ENCODE peak calls at places on chromosomes 12 and 14, in four cellular contexts. Z is HepG2, U is IMR-90, G is K562. P is an unnamed sample.

GRCh38 chr14:83826838-83827237 is 1703.1 kb upstream of the FLRT2 start:
- DNase-seq in U (peak), G (no peak), Z (no peak), P (no peak)

GRCh38 chr14:99755629-99756603 is 37.3 kb upstream of the EML1 start:
- DNase-seq in U (peak), G (peak), Z (peak), P (peak)

GRCh38 chr12:49108958-49109404 is 1.7 kb downstream of the LMBR1L start:
- DNase-seq in U (peak), Z (peak), G (peak), P (no peak)

GRCh38 chr14:61977217-61977616 is 215.0 kb downstream of the SNAPC1 start:
- DNase-seq in G (no peak), Z (no peak), U (peak), P (no peak)

GRCh38 chr12:116104167-116104750 is 173.2 kb downstream of the MED13L start:
- DNase-seq in U (peak), Z (no peak), G (no peak), P (no peak)

GRCh38 chr14:103281496-103282231 is 52.4 kb upstream of the EIF5 start:
- DNase-seq in G (peak), U (peak), Z (peak), P (peak)

GRCh38 chr12:13116259-13116658 is 12.8 kb upstream of the GSG1 start:
- DNase-seq in U (no peak), G (no peak), Z (no peak), P (no peak)

GRCh38 chr12:109763201-109763841 is 49.7 kb downstream of the FAM222A start:
- DNase-seq in G (peak), U (peak), Z (no peak), P (no peak)

GRCh38 chr12:131640436-131640969 is 70.4 kb upstream of the SFSWAP start:
- DNase-seq in Z (no peak), U (no peak), G (no peak), P (no peak)

GRCh38 chr12:114166360-114166759 is 200.2 kb upstream of the RBM19 start:
- DNase-seq in Z (peak), U (peak), G (peak), P (peak)

GRCh38 chr12:115500872-115501271 is 776.6 kb downstream of the MED13L start:
- DNase-seq in G (no peak), U (peak), Z (no peak), P (no peak)

GRCh38 chr12:109541412-109541725 is 31.9 kb downstream of the MMAB start:
- DNase-seq in U (peak), Z (no peak), G (no peak), P (no peak)

GRCh38 chr12:114272071-114272470 is 133.9 kb downstream of the TBX5 start:
- DNase-seq in U (no peak), G (no peak), Z (no peak), P (no peak)

GRCh38 chr14:30681752-30682355 is 59.7 kb downstream of the SCFD1 start:
- DNase-seq in Z (peak), U (peak), G (no peak), P (peak)

GRCh38 chr14:54211562-54212308 is 185.1 kb upstream of the CDKN3 start:
- DNase-seq in G (no peak), Z (no peak), U (peak), P (no peak)

GRCh38 chr14:69720912-69721311 is 46.0 kb upstream of the SRSF5 start:
- DNase-seq in U (no peak), Z (no peak), G (no peak), P (no peak)

GRCh38 chr12:14777271-14777670 is 26.0 kb downstream of the WBP11 start:
- DNase-seq in G (no peak), U (no peak), Z (peak), P (no peak)

GRCh38 chr14:65141523-65141922 is 39.2 kb upstream of the MAX start:
- DNase-seq in G (no peak), U (no peak), Z (no peak), P (no peak)

GRCh38 chr14:76575108-76575507 is 186.2 kb upstream of the VASH1 start:
- DNase-seq in G (no peak), Z (no peak), U (no peak), P (no peak)

GRCh38 chr12:100566887-100567637 is 6.4 kb upstream of the GAS2L3 start:
- DNase-seq in U (peak), Z (no peak), G (no peak), P (no peak)

GRCh38 chr12:24307716-24308335 is 358.4 kb upstream of the SOX5 start:
- DNase-seq in Z (no peak), G (no peak), U (no peak), P (no peak)

GRCh38 chr12:3204143-3204542 is 127.0 kb downstream of the TSPAN9 start:
- DNase-seq in U (no peak), Z (no peak), G (no peak), P (no peak)

GRCh38 chr12:107152331-107152730 is 59.0 kb upstream of the CRY1 start:
- DNase-seq in U (peak), G (no peak), Z (no peak), P (no peak)

GRCh38 chr14:53432378-53432802 is 279.3 kb upstream of the DDHD1 start:
- DNase-seq in Z (peak), G (peak), U (peak), P (peak)

GRCh38 chr12:113735146-113735545 is 231.0 kb downstream of the RBM19 start:
- DNase-seq in U (no peak), G (no peak), Z (no peak), P (no peak)

GRCh38 chr12:7444076-7444475 is at the start of gene CD163L1:
- DNase-seq in G (no peak), U (no peak), Z (no peak), P (no peak)

GRCh38 chr12:78778339-78778738 is 86.2 kb upstream of the SYT1 start:
- DNase-seq in G (no peak), U (no peak), Z (no peak), P (no peak)

GRCh38 chr14:68396411-68396930 is 396.4 kb downstream of the ZFP36L1 start:
- DNase-seq in G (no peak), U (no peak), Z (no peak), P (no peak)

GRCh38 chr12:80936353-80936641 is 1.4 kb downstream of the LIN7A start:
- DNase-seq in G (no peak), U (no peak), Z (no peak), P (no peak)

GRCh38 chr12:130508847-130509246 is 171.2 kb downstream of the PIWIL1 start:
- DNase-seq in U (no peak), G (no peak), Z (no peak), P (no peak)

DNA sequence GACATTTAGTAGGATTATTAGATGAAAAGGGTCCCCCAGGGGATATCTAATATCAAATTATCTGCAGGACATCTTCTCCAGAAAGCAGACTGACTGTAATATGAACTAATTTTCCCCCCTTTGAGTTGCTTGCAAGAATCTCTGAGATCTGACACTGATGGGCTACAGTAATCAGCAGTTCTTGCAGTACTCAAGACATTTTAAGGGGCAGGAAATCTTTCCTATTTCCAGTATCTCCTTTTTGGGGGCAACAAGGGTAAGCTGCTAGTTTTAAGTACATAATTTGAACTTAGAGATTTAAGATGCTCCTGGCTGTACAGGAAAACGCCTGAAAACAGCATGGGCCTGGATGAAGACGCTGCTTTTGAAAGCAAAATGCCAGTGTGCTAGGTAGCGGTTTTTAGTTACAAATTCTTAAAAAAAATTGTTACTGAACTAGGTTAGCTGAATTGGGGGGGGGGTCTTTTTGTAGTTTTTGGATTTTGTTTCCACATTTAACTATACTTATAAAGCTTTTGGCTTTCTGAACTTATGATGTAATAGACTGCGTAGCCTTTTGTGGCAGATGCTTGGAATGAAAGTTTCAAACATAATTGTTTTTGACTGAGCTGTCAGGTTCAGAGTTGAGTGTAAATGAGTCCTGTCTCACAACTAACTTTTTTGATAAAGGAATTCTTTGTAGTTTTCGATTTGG is 2.3 kb downstream of the FRMD6 start:
- DNase-seq in U (peak), Z (no peak), G (no peak), P (no peak)
- TF ChIP-seq BHLHE40 in U (no peak), Z (no peak), G (no peak), P (no peak)

DNA sequence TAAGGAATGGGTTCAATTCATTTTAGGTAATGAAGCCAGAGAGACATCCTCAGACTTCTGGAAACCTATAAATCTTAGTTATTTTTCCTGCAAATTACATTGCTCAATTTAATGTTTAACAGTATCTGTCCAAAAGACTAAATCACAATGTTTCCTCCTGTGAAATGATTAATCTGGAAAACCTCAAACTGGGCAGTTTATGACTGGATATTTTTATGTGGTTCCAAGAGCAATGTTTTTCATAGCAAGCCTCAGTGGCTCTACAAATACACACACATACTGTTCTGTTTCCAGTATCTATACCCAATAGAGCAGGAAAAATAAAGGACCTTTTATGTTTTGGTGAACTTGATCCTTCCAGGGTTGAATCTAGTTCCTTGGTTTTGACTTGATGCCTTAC is 9.2 kb downstream of the NID2 start:
- DNase-seq in U (no peak), G (no peak), Z (no peak), P (no peak)
- TF ChIP-seq MAFK in U (no peak), G (no peak), Z (no peak), P (no peak)

DNA sequence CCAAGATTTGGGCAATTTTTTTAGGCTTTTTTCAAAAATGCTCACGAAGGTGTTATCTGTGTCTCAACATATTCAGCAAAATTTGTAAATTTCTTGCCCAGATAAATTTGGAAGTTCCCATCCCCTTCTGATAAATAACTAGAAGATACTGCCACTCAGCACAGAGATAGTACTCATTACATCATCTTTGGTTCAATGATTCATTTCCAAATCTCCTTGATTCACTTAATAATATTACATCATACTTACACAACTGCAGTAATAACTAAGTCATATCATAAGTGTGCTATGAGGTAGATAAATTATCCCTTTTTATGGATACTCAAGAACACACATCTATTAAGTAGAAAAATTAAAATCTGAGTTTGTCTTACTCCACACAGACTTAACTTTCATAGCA is 89.4 kb downstream of the RPAP3 start:
- DNase-seq in Z (no peak), G (no peak), U (no peak), P (no peak)
- TF ChIP-seq BHLHE40 in Z (no peak), G (no peak), U (no peak), P (no peak)

DNA sequence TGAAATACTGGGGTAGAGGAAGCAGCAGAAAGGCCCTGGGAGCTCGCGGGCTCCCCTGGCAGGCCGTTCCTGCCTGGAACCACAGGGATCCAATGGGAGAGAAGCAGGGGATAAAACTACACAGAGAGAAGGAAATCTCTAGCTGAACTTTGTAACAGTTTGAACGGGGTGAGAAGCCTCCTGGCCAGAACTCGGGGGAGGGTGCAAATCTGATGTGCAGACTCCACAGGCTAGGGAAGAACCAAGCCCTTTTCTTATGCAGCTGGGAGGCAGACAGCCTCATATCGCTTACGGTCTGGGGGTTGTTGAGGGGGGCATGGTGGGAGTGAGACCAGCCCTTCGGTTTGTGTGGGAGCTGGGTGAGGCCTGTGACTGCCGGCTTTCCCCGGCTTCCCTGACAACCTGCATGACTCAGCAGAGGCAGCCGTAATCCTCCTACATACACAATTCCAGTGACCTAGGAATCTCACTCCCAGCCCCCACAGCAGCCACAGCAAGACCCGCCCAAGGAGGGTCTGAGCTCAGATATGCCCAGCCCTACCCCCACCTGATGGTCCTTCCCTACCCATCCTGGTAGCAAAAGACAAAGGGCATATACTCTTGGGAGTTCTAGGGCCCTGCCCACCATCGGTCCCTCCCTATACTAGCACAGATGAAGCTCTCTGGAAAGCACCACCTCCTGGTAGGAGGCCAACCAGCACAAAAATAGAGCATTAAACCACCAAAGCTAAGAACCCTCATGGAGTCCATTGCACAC is 143.0 kb downstream of the TMTC1 start:
- DNase-seq in G (peak), U (peak), Z (peak), P (no peak)
- TF ChIP-seq MAFK in G (peak), U (peak), Z (peak), P (no peak)

GRCh38 chr12:118375348-118375747 is 1.0 kb upstream of the SUDS3 start:
- DNase-seq in Z (no peak), U (no peak), G (peak), P (no peak)

GRCh38 chr12:118377891-118378470 is 1.6 kb downstream of the SUDS3 start:
- DNase-seq in U (peak), Z (peak), G (peak), P (peak)

GRCh38 chr12:118374909-118375308 is 1.4 kb upstream of the SUDS3 start:
- DNase-seq in Z (no peak), G (no peak), U (no peak), P (no peak)

GRCh38 chr12:118376089-118377004 is at the start of gene SUDS3:
- DNase-seq in Z (peak), G (peak), U (peak), P (peak)

GRCh38 chr12:118377005-118377890 is 893 bp downstream of the SUDS3 start:
- DNase-seq in G (peak), Z (no peak), U (no peak), P (no peak)
- TF ChIP-seq BHLHE40 in G (no peak), Z (no peak), U (no peak), P (no peak)

GRCh38 chr12:64990991-64991570 is 130.0 kb downstream of the WIF1 start:
- DNase-seq in U (no peak), Z (no peak), G (no peak), P (no peak)
- TF ChIP-seq MAFK in U (no peak), Z (no peak), G (no peak), P (no peak)

GRCh38 chr14:51342226-51342625 is 102.2 kb downstream of the TMX1 start:
- DNase-seq in G (peak), U (peak), Z (peak), P (peak)
- TF ChIP-seq BHLHE40 in G (no peak), U (no peak), Z (no peak), P (no peak)